ENCODE peak calls at places on chromosome 11, in nine cellular contexts. F is stimulated activated effector memory CD8-positive, alpha-beta T cell treated with anti-CD3 and anti-CD28 coated beads, Interleukin-12 subunit alpha, Interleukin-12 subunit beta, amount 100 ng/mL, for 72 hours; X is activated CD8-positive, alpha-beta memory T cell treated with anti-CD3 and anti-CD28 coated beads for 1 hour; V is HTR-8/SVneo; S is effector CD8-positive, alpha-beta T cell; W is fibroblast of the aortic adventitia; N is AG09309; U is fibroblast of mammary gland; Q is germinal center. K is an unnamed sample.

GRCh38 chr11:130209944-130210854 is 50.6 kb downstream of the ST14 start:
- DNase-seq in F (no peak), X (no peak), V (no peak), S (no peak), W (no peak), N (no peak), U (no peak), Q (no peak), K (no peak)

GRCh38 chr11:116065986-116066385 is 561.8 kb upstream of the CADM1 start:
- DNase-seq in F (no peak), X (no peak), V (no peak), S (no peak), W (no peak), N (no peak), U (no peak), Q (no peak), K (no peak)

GRCh38 chr11:45079943-45080719 is 66.3 kb upstream of the PRDM11 start:
- DNase-seq in F (peak), X (peak), V (no peak), S (peak), W (no peak), N (no peak), U (no peak), Q (peak), K (no peak)

GRCh38 chr11:2142300-2142759 is 3.1 kb upstream of the IGF2 start:
- DNase-seq in F (no peak), X (no peak), V (no peak), S (no peak), W (peak), N (no peak), U (peak), Q (no peak), K (no peak)

GRCh38 chr11:73239111-73239521 is 21.0 kb downstream of the P2RY2 start:
- DNase-seq in F (no peak), X (no peak), V (no peak), S (no peak), W (no peak), N (no peak), U (no peak), Q (no peak), K (no peak)

GRCh38 chr11:131810511-131810910 is 440.1 kb downstream of the NTM start:
- DNase-seq in F (no peak), X (no peak), V (no peak), S (no peak), W (peak), N (no peak), U (no peak), Q (no peak), K (no peak)

GRCh38 chr11:134363161-134363560 is 31.4 kb downstream of the GLB1L2 start:
- DNase-seq in F (no peak), X (no peak), V (no peak), S (no peak), W (no peak), N (no peak), U (no peak), Q (no peak), K (no peak)

GRCh38 chr11:78365381-78365792 is 52.2 kb downstream of the GAB2 start:
- DNase-seq in F (no peak), X (no peak), V (peak), S (no peak), W (peak), N (no peak), U (no peak), Q (no peak), K (no peak)

GRCh38 chr11:312092-312816 is 1.6 kb upstream of the IFITM1 start:
- DNase-seq in F (no peak), X (no peak), V (no peak), S (no peak), W (peak), N (no peak), U (no peak), Q (no peak), K (no peak)

K was measured in SIG-M5.